ENCODE peak calls at places on chromosomes 3 and 15, in nine cellular contexts. T is body of pancreas, M is tibial nerve, E is transverse colon, C is stomach, W is IMR-90, U is Peyer's patch, F is uterus, Z is ovary. L is an unnamed sample.

GRCh38 chr15:94644433-94644832 is 413.1 kb downstream of the MCTP2 start:
- DNase-seq in T (no peak), M (no peak), E (no peak), C (no peak), W (no peak), U (no peak), F (no peak), Z (no peak), L (no peak)

GRCh38 chr15:35256141-35256540 is 171.0 kb upstream of the NANOGP8 start:
- DNase-seq in T (no peak), M (no peak), E (no peak), C (no peak), W (no peak), U (no peak), F (no peak), Z (no peak), L (no peak)

GRCh38 chr3:69181592-69182211 is 59.3 kb upstream of the LMOD3 start:
- DNase-seq in T (no peak), M (no peak), E (peak), C (no peak), W (peak), U (no peak), F (no peak), Z (no peak), L (no peak)

GRCh38 chr3:125052671-125053303 is 3.0 kb downstream of the HEG1 start:
- DNase-seq in T (no peak), M (no peak), E (no peak), C (no peak), W (peak), U (no peak), F (no peak), Z (no peak), L (no peak)

GRCh38 chr3:73582535-73582934 is 42.2 kb downstream of the PDZRN3 start:
- DNase-seq in T (no peak), M (no peak), E (no peak), C (no peak), W (no peak), U (no peak), F (no peak), Z (no peak), L (no peak)

GRCh38 chr3:177875786-177876476 is 660.3 kb upstream of the KCNMB2 start:
- DNase-seq in T (no peak), M (no peak), E (no peak), C (no peak), W (no peak), U (no peak), F (no peak), Z (no peak), L (no peak)

GRCh38 chr3:11563749-11564148 is 80.0 kb downstream of the VGLL4 start:
- DNase-seq in T (no peak), M (no peak), E (no peak), C (no peak), W (no peak), U (no peak), F (peak), Z (no peak), L (no peak)

GRCh38 chr15:58898150-58898680 is 35.3 kb downstream of the SLTM start:
- DNase-seq in T (no peak), M (no peak), E (no peak), C (no peak), W (no peak), U (no peak), F (no peak), Z (no peak), L (no peak)

GRCh38 chr3:9402410-9403228 is 5.2 kb downstream of the SETD5 start:
- DNase-seq in T (peak), M (no peak), E (peak), C (peak), W (peak), U (peak), F (no peak), Z (no peak), L (peak)

GRCh38 chr3:129868912-129869311 is 24.6 kb downstream of the TMCC1 start:
- DNase-seq in T (no peak), M (no peak), E (no peak), C (no peak), W (no peak), U (no peak), F (no peak), Z (no peak), L (no peak)

GRCh38 chr3:150147776-150148175 is 177.1 kb upstream of the PFN2 start:
- DNase-seq in T (no peak), M (no peak), E (no peak), C (no peak), W (peak), U (no peak), F (no peak), Z (peak), L (no peak)

GRCh38 chr3:114674041-114674440 is 380.2 kb downstream of the TIGIT start:
- DNase-seq in T (no peak), M (no peak), E (no peak), C (no peak), W (peak), U (no peak), F (no peak), Z (no peak), L (no peak)

GRCh38 chr15:96360581-96361308 is 30.2 kb downstream of the NR2F2 start:
- DNase-seq in T (no peak), M (no peak), E (no peak), C (peak), W (no peak), U (no peak), F (peak), Z (no peak), L (no peak)

DNA sequence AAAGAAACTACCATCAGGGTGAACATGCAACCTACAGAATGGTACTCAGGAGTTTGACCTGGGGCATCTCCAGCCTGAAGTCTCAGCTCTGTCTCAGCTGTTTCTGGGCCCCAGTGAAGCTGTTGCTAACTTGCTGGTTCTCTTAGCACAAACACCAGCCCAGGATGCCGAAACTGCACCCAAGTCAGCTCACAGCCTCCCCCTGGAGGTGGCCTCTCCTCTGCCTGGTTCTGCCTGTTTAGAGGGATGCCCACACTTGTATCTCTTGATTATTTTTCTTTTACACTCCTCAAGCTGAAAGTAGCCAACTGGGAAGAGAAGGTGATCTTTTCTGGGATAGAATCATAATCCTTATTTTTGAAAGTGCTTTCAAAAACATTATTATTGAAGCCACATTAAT is 289.0 kb upstream of the RASGRP1 start:
- DNase-seq in T (no peak), M (no peak), E (no peak), C (no peak), W (peak), U (no peak), F (no peak), Z (no peak), L (no peak)
- TF ChIP-seq POLR2A in T (no peak), M (no peak), E (no peak), C (no peak), W (no peak), U (no peak), F (no peak), Z (no peak), L (no peak)

DNA sequence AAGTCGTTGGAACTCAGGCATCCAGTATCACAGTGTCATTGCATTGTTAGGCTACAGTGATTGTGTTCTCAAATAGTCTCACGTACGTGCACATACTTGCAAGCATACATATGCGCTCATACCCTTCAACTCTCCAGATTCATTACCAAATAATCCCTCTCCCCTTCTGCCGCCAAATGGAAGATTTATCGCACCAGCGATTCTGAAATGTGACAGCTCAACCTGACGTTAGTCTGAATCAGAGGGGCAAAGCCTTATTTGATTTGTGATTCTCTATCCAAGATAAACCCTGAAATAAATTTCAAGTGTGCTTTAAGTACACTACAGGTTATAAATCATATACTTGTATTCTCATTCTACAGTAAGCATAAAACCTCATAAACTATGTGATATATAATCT is 119.4 kb downstream of the GADL1 start:
- DNase-seq in T (no peak), M (no peak), E (no peak), C (no peak), W (no peak), U (no peak), F (no peak), Z (no peak), L (no peak)
- H3K27ac ChIP-seq in T (no peak), M (no peak), E (no peak), C (no peak), W (no peak), U (no peak), F (no peak), Z (no peak), L (no peak)

GRCh38 chr15:91022075-91022831 is at the start of gene VPS33B:
- DNase-seq in T (peak), M (peak), E (peak), C (peak), W (peak), U (peak), F (peak), Z (peak), L (peak)
- TF ChIP-seq POLR2A in T (peak), M (no peak), E (peak), C (no peak), W (peak), U (peak), F (no peak), Z (peak), L (no peak)

GRCh38 chr3:112074006-112074405 is 12.2 kb upstream of the C3orf52 start:
- DNase-seq in T (no peak), M (no peak), E (no peak), C (no peak), W (peak), U (no peak), F (no peak), Z (no peak), L (no peak)
- H3K27ac ChIP-seq in T (peak), M (no peak), E (no peak), C (peak), W (no peak), U (no peak), F (no peak), Z (no peak), L (no peak)

GRCh38 chr3:4977001-4977888 is 2.0 kb upstream of the BHLHE40 start:
- DNase-seq in T (peak), M (peak), E (peak), C (peak), W (peak), U (peak), F (peak), Z (peak), L (peak)
- TF ChIP-seq POLR2A in T (peak), M (no peak), E (peak), C (no peak), W (peak), U (peak), F (no peak), Z (no peak), L (no peak)

L was measured in testis.